ENCODE peak calls at places on chromosomes 4 and X, in seven cellular contexts. B, N, U, Z, Q, E and L are unnamed samples.
A peak's percentile ranks its signal among the peaks of the same experiment; 100 is the strongest.

GRCh38 chr4:122668241-122668640 is 47.4 kb upstream of the IL21 start:
- DNase-seq in U (no peak), B (peak; percentile 71), N (no peak), Q (no peak), E (peak; percentile 68), Z (no peak), L (no peak)

GRCh38 chr4:140807491-140808257 is 51.5 kb upstream of the TBC1D9 start:
- DNase-seq in Z (no peak), B (peak; percentile 44), E (peak; percentile 93), Q (no peak), U (peak; percentile 36), N (peak; percentile 60), L (no peak)

GRCh38 chr4:46927201-46927600 is 18.2 kb upstream of the COX7B2 start:
- DNase-seq in B (no peak), Q (no peak), Z (no peak), E (no peak), U (no peak), N (no peak), L (no peak)

GRCh38 chr4:24226667-24227066 is 336.8 kb upstream of the PPARGC1A start:
- DNase-seq in N (no peak), B (no peak), U (no peak), Q (no peak), E (peak; percentile 57), Z (no peak), L (no peak)

GRCh38 chr4:1640110-1640509 is 44.0 kb downstream of the FAM53A start:
- DNase-seq in U (no peak), E (no peak), Q (no peak), Z (no peak), N (no peak), B (no peak), L (no peak)

GRCh38 chrX:12702509-12703091 is 88.6 kb upstream of the PRPS2 start:
- DNase-seq in E (no peak), N (no peak), B (no peak), Z (peak; percentile 54), U (no peak), Q (no peak), L (no peak)

GRCh38 chr4:88457307-88458090 is 580 bp downstream of the HERC5 start:
- DNase-seq in Z (peak; percentile 68), N (peak; percentile 50), Q (no peak), B (peak; percentile 1), U (no peak), E (no peak), L (no peak)

GRCh38 chr4:90187148-90187884 is 60.1 kb downstream of the CCSER1 start:
- DNase-seq in Q (no peak), N (no peak), Z (no peak), E (no peak), B (no peak), U (no peak), L (no peak)

GRCh38 chr4:16442296-16442695 is 216.0 kb upstream of the TAPT1 start:
- DNase-seq in B (no peak), U (no peak), E (no peak), Q (no peak), N (no peak), Z (no peak), L (no peak)

GRCh38 chrX:68273887-68274286 is 159.4 kb downstream of the OPHN1 start:
- DNase-seq in Q (no peak), U (no peak), E (no peak), B (no peak), Z (no peak), N (no peak), L (no peak)

GRCh38 chr4:155846929-155847328 is 19.1 kb downstream of the ASIC5 start:
- DNase-seq in Q (no peak), B (no peak), E (no peak), Z (no peak), N (no peak), U (no peak), L (no peak)

GRCh38 chrX:120336899-120337298 is 25.0 kb upstream of the ATP1B4 start:
- DNase-seq in N (no peak), E (no peak), U (no peak), Q (no peak), B (no peak), Z (no peak), L (no peak)

GRCh38 chrX:40406330-40406859 is 174.4 kb upstream of the ATP6AP2 start:
- DNase-seq in N (no peak), E (no peak), B (no peak), U (no peak), Q (no peak), Z (no peak), L (no peak)

GRCh38 chr4:136861081-136861480 is 671.2 kb downstream of the PCDH18 start:
- DNase-seq in B (peak; percentile 17), E (peak; percentile 14), Q (no peak), U (no peak), N (no peak), Z (no peak), L (no peak)

GRCh38 chr4:87651941-87652340 is 1.9 kb downstream of the DMP1 start:
- DNase-seq in N (no peak), Z (no peak), E (peak; percentile 52), U (no peak), B (no peak), Q (no peak), L (no peak)

GRCh38 chr4:2072971-2073807 is 14.1 kb downstream of the NAT8L start:
- DNase-seq in B (no peak), N (no peak), Z (no peak), E (no peak), Q (no peak), U (peak; percentile 13), L (no peak)

GRCh38 chr4:150960818-150961217 is 54.3 kb downstream of the LRBA start:
- DNase-seq in U (peak; percentile 39), B (no peak), Z (no peak), Q (peak; percentile 11), N (no peak), E (peak; percentile 31), L (no peak)

GRCh38 chr4:139704915-139705485 is 39.4 kb downstream of the MGST2 start:
- DNase-seq in U (no peak), Q (no peak), E (peak; percentile 10), Z (no peak), B (no peak), N (no peak), L (no peak)

GRCh38 chrX:154840856-154841255 is 6.4 kb upstream of the SMIM9 start:
- DNase-seq in U (peak; percentile 42), B (peak; percentile 54), Q (peak; percentile 1), N (peak; percentile 33), Z (peak; percentile 13), E (peak; percentile 75), L (no peak)

GRCh38 chrX:119693032-119693995 is at the start of gene SEPTIN6:
- DNase-seq in B (peak; percentile 75), Q (peak; percentile 83), E (peak; percentile 58), Z (peak; percentile 64), U (peak; percentile 76), N (peak; percentile 87), L (peak; percentile 90)

GRCh38 chr4:88439161-88439760 is 17.7 kb upstream of the HERC5 start:
- DNase-seq in E (no peak), U (no peak), Q (no peak), Z (no peak), B (no peak), N (no peak), L (no peak)

GRCh38 chr4:26692014-26692726 is 108.3 kb downstream of the TBC1D19 start:
- DNase-seq in Q (no peak), U (no peak), Z (no peak), N (no peak), E (no peak), B (no peak), L (no peak)

GRCh38 chr4:2082118-2082517 is 23.0 kb downstream of the NAT8L start:
- DNase-seq in U (no peak), Z (no peak), E (no peak), B (no peak), N (no peak), Q (no peak), L (peak; percentile 79)

GRCh38 chr4:134470544-134470943 is 269.0 kb upstream of the PABPC4L start:
- DNase-seq in N (peak; percentile 2), B (no peak), E (peak; percentile 0), U (no peak), Z (peak; percentile 63), Q (no peak), L (no peak)

GRCh38 chrX:130082244-130083106 is 27.8 kb downstream of the ELF4 start:
- DNase-seq in U (peak; percentile 68), N (peak; percentile 74), Z (no peak), Q (peak; percentile 64), E (no peak), B (no peak), L (no peak)

GRCh38 chr4:12679217-12679616 is 804.9 kb downstream of the RAB28 start:
- DNase-seq in N (peak; percentile 2), Z (no peak), U (no peak), B (no peak), Q (no peak), E (no peak), L (no peak)
- TF ChIP-seq CTCF in N (no peak), Z (no peak), U (peak; percentile 40), B (no peak), Q (no peak), E (no peak), L (no peak)

DNA sequence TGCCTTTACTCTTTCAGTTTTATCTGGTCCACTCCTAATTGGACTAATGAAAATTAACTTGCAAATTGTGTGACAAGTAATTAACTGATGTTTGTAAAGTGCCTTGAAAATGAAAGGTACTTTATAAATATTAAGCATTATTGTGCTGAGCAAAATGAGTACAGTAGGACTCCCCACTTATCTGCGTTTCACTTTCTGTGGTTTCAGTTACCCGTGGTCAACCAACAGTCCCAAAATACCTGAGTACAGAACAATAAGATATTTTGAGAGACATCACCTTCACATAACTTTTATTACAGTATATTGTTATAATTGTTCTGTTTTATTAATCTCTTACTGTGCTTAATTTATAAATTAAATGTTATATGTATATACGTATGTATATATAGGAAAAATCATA is 27.4 kb upstream of the JADE3 start:
- DNase-seq in Q (no peak), U (no peak), N (no peak), E (no peak), Z (no peak), B (no peak), L (no peak)
- TF ChIP-seq CTCF in Q (no peak), U (no peak), N (no peak), E (no peak), Z (no peak), B (no peak), L (no peak)

DNA sequence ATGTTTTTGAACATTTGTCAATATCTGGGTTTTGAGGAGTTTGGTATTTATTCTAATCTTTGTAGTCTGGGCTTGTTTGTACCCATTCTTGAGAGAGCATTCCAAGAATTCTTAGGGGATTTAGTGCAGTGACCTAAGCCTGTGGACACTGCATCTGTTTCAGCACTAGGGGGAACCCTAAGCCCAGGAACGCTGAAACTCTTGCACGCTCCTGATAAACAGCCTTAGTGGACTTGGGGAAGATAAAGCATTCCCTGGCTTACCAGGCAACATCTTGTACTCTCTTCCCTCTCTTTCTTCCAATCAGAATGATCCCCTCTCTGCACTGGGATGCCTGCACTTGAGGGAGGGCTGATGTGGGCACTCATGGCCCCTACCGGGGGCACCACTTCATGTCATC is 654.9 kb upstream of the HTR2C start:
- DNase-seq in E (peak; percentile 0), N (no peak), Z (peak; percentile 27), Q (no peak), B (peak; percentile 19), U (no peak), L (no peak)
- TF ChIP-seq CTCF in E (no peak), N (peak; percentile 6), Z (peak; percentile 50), Q (no peak), B (peak; percentile 55), U (peak; percentile 58), L (peak; percentile 66)

DNA sequence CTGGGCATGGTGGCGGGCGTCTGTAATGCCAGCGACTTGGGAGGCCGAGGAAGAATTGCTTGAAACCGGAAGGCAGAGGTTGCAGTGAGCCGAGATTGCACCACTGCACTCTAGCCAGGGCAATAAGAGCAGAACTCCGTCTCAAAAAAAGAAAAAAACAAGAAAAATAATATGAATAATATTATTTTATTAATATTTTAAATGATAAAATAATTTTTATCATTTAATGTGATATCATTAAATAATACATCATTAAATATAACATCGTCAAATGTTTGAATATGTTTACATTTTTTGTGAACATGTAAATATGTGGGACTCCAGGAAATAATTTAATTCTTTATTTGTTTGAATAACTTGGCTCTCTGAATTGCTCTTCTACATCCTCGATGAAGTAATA is 15.5 kb downstream of the UNC5C start:
- DNase-seq in B (no peak), E (no peak), N (no peak), Z (no peak), Q (no peak), U (no peak), L (no peak)
- TF ChIP-seq CTCF in B (no peak), E (no peak), N (no peak), Z (no peak), Q (no peak), U (no peak), L (no peak)